ENCODE peak calls at places on chromosomes 3 and 15, in eight cellular contexts. One of them, this sample, is unnamed.

GRCh38 chr3:55615694-55616310 is 128.7 kb upstream of the WNT5A start:
- DNase-seq in mammary epithelial cell: no peak
- DNase-seq in upper lobe of right lung: no peak
- DNase-seq in foreskin fibroblast: no peak
- DNase-seq in AG04450: no peak
- DNase-seq in lower lobe of right lung: no peak
- DNase-seq in neural progenitor cell: peak; percentile 49
- DNase-seq in GM23248: peak; percentile 45
- DNase-seq in this sample: peak; percentile 29

GRCh38 chr15:20346082-20346805 is 195.4 kb downstream of the GOLGA6L6 start:
- DNase-seq in mammary epithelial cell: peak; percentile 11
- DNase-seq in upper lobe of right lung: peak; percentile 70
- DNase-seq in foreskin fibroblast: no peak
- DNase-seq in AG04450: no peak
- DNase-seq in lower lobe of right lung: no peak
- DNase-seq in neural progenitor cell: no peak
- DNase-seq in GM23248: no peak
- DNase-seq in this sample: peak; percentile 22

GRCh38 chr3:17032407-17033034 is 147.8 kb downstream of the PLCL2 start:
- DNase-seq in mammary epithelial cell: no peak
- DNase-seq in upper lobe of right lung: no peak
- DNase-seq in foreskin fibroblast: no peak
- DNase-seq in AG04450: no peak
- DNase-seq in lower lobe of right lung: no peak
- DNase-seq in neural progenitor cell: peak; percentile 46
- DNase-seq in GM23248: peak; percentile 52
- DNase-seq in this sample: no peak

GRCh38 chr3:16319307-16319706 is 54.3 kb downstream of the OXNAD1 start:
- DNase-seq in mammary epithelial cell: no peak
- DNase-seq in upper lobe of right lung: no peak
- DNase-seq in foreskin fibroblast: no peak
- DNase-seq in AG04450: no peak
- DNase-seq in lower lobe of right lung: no peak
- DNase-seq in neural progenitor cell: peak; percentile 62
- DNase-seq in GM23248: no peak
- DNase-seq in this sample: peak; percentile 81

GRCh38 chr15:62994975-62995730 is 47.4 kb upstream of the TPM1 start:
- DNase-seq in mammary epithelial cell: peak; percentile 41
- DNase-seq in upper lobe of right lung: no peak
- DNase-seq in foreskin fibroblast: no peak
- DNase-seq in AG04450: no peak
- DNase-seq in lower lobe of right lung: no peak
- DNase-seq in neural progenitor cell: no peak
- DNase-seq in GM23248: peak; percentile 69
- DNase-seq in this sample: no peak

GRCh38 chr3:178966299-178967183 is 105.1 kb downstream of the ZMAT3 start:
- DNase-seq in mammary epithelial cell: peak; percentile 30
- DNase-seq in upper lobe of right lung: no peak
- DNase-seq in foreskin fibroblast: no peak
- DNase-seq in AG04450: no peak
- DNase-seq in lower lobe of right lung: no peak
- DNase-seq in neural progenitor cell: no peak
- DNase-seq in GM23248: peak; percentile 67
- DNase-seq in this sample: peak; percentile 3

GRCh38 chr15:91129436-91129835 is 29.4 kb downstream of the SV2B start:
- DNase-seq in mammary epithelial cell: no peak
- DNase-seq in upper lobe of right lung: no peak
- DNase-seq in foreskin fibroblast: no peak
- DNase-seq in AG04450: no peak
- DNase-seq in lower lobe of right lung: no peak
- DNase-seq in neural progenitor cell: no peak
- DNase-seq in GM23248: no peak
- DNase-seq in this sample: no peak

GRCh38 chr3:170117134-170117533 is 64.4 kb downstream of the PHC3 start:
- DNase-seq in mammary epithelial cell: peak; percentile 16
- DNase-seq in upper lobe of right lung: no peak
- DNase-seq in foreskin fibroblast: no peak
- DNase-seq in AG04450: no peak
- DNase-seq in lower lobe of right lung: no peak
- DNase-seq in neural progenitor cell: peak; percentile 8
- DNase-seq in GM23248: peak; percentile 38
- DNase-seq in this sample: peak; percentile 6

GRCh38 chr3:173342679-173343078 is 54.9 kb upstream of the NLGN1 start:
- DNase-seq in mammary epithelial cell: no peak
- DNase-seq in upper lobe of right lung: no peak
- DNase-seq in foreskin fibroblast: no peak
- DNase-seq in AG04450: no peak
- DNase-seq in lower lobe of right lung: no peak
- DNase-seq in neural progenitor cell: no peak
- DNase-seq in GM23248: no peak
- DNase-seq in this sample: no peak

GRCh38 chr3:137765310-137766033 is 1.4 kb downstream of the SOX14 start:
- DNase-seq in mammary epithelial cell: no peak
- DNase-seq in upper lobe of right lung: no peak
- DNase-seq in foreskin fibroblast: no peak
- DNase-seq in AG04450: no peak
- DNase-seq in lower lobe of right lung: no peak
- DNase-seq in neural progenitor cell: peak; percentile 46
- DNase-seq in GM23248: no peak
- DNase-seq in this sample: peak; percentile 66

GRCh38 chr3:137763594-137763938 is 549 bp upstream of the SOX14 start:
- DNase-seq in mammary epithelial cell: no peak
- DNase-seq in upper lobe of right lung: no peak
- DNase-seq in foreskin fibroblast: no peak
- DNase-seq in AG04450: no peak
- DNase-seq in lower lobe of right lung: no peak
- DNase-seq in neural progenitor cell: peak; percentile 45
- DNase-seq in GM23248: peak; percentile 10
- DNase-seq in this sample: peak; percentile 70

GRCh38 chr3:137762674-137763593 is 1.2 kb upstream of the SOX14 start:
- DNase-seq in mammary epithelial cell: no peak
- DNase-seq in upper lobe of right lung: no peak
- DNase-seq in foreskin fibroblast: no peak
- DNase-seq in AG04450: no peak
- DNase-seq in lower lobe of right lung: no peak
- DNase-seq in neural progenitor cell: no peak
- DNase-seq in GM23248: no peak
- DNase-seq in this sample: peak; percentile 37

GRCh38 chr3:137764563-137765309 is 621 bp downstream of the SOX14 start:
- DNase-seq in mammary epithelial cell: no peak
- DNase-seq in upper lobe of right lung: no peak
- DNase-seq in foreskin fibroblast: no peak
- DNase-seq in AG04450: no peak
- DNase-seq in lower lobe of right lung: no peak
- DNase-seq in neural progenitor cell: peak; percentile 44
- DNase-seq in GM23248: no peak
- DNase-seq in this sample: peak; percentile 68

GRCh38 chr3:137764001-137764433 is at the start of gene SOX14:
- DNase-seq in mammary epithelial cell: no peak
- DNase-seq in upper lobe of right lung: peak; percentile 85
- DNase-seq in foreskin fibroblast: no peak
- DNase-seq in AG04450: no peak
- DNase-seq in lower lobe of right lung: peak; percentile 72
- DNase-seq in neural progenitor cell: peak; percentile 76
- DNase-seq in GM23248: no peak
- DNase-seq in this sample: peak; percentile 95
- H3K4me3 ChIP-seq in mammary epithelial cell: no peak within 1 kb of the TSS
- H3K4me3 ChIP-seq in upper lobe of right lung: peak within 1 kb of the TSS; percentile 19
- H3K4me3 ChIP-seq in foreskin fibroblast: no peak within 1 kb of the TSS
- H3K4me3 ChIP-seq in AG04450: no peak within 1 kb of the TSS
- H3K4me3 ChIP-seq in lower lobe of right lung: peak within 1 kb of the TSS; percentile 23
- H3K4me3 ChIP-seq in neural progenitor cell: peak within 1 kb of the TSS; percentile 37
- H3K4me3 ChIP-seq in GM23248: no peak within 1 kb of the TSS
- H3K4me3 ChIP-seq in this sample: peak within 1 kb of the TSS; percentile 50

DNA sequence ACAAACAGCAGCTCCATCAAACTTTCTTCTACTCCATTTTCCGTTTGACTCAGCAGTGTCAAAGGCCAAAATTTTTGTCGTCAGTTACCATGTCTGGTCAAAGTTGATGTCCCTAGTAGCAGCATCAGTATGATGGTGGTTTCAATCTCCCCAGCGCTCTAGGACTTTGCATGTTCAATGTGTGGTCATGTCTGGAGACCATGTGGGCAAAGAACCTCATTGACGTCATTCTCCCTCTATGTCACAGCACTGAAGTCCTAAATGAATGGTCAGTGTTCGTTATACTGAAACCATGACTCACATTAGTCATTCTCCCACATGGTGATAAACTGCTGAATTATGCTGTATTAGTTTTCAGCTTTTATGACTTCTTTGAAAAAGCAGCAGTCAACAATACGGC is 23.2 kb downstream of the SHC4 start:
- DNase-seq in mammary epithelial cell: peak; percentile 97
- DNase-seq in upper lobe of right lung: no peak
- DNase-seq in foreskin fibroblast: peak; percentile 97
- DNase-seq in AG04450: peak; percentile 92
- DNase-seq in lower lobe of right lung: no peak
- DNase-seq in neural progenitor cell: no peak
- DNase-seq in GM23248: peak; percentile 96
- DNase-seq in this sample: no peak
- H3K4me3 ChIP-seq in mammary epithelial cell: no peak overlapping the region
- H3K4me3 ChIP-seq in upper lobe of right lung: no peak overlapping the region
- H3K4me3 ChIP-seq in foreskin fibroblast: no peak overlapping the region
- H3K4me3 ChIP-seq in AG04450: no peak overlapping the region
- H3K4me3 ChIP-seq in lower lobe of right lung: no peak overlapping the region
- H3K4me3 ChIP-seq in neural progenitor cell: no peak overlapping the region
- H3K4me3 ChIP-seq in GM23248: peak overlapping the region; percentile 38
- H3K4me3 ChIP-seq in this sample: no peak overlapping the region

DNA sequence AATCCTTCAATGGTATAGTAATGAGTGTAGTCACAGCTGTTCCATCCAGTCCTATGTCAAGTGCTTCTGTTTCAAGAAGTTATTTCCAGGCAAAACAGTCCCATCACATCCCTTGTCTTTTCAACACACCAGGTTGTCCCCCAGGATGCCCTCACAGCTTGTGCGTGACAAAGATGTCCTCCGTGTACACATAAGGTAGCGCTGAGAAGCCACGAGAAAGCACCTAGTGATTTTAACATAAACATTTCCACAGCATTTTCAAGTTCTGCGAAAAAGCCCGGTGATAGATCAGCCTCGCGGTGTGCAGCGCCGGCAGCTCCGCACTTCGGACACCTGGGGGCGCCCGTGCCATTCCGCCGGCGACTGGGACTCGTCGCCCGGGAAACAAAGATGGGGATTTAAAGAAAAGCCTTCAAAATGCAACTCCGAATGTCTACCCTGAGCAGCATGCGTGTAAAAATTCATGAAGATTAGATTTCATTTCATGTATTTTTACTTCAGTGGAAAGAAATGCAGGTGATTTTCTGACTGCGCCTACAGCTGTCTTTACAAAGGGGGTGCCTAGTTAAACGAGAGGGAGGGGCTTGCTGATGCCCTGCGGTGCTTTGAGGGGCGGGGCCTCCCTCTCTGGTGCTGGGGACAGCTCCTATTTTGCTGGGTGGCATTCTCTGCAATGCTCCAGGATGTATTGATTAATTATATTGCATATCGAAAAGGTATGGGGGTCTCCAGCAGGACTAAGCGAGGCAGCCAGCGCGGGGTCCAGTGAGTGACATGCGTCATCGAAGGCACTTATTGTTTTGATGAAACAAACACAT is 49.9 kb downstream of the KY start:
- DNase-seq in mammary epithelial cell: peak; percentile 38
- DNase-seq in upper lobe of right lung: peak; percentile 85
- DNase-seq in foreskin fibroblast: peak; percentile 60
- DNase-seq in AG04450: no peak
- DNase-seq in lower lobe of right lung: peak; percentile 80
- DNase-seq in neural progenitor cell: peak; percentile 92
- DNase-seq in GM23248: peak; percentile 87
- DNase-seq in this sample: peak; percentile 92
- H3K4me3 ChIP-seq in mammary epithelial cell: no peak overlapping the region
- H3K4me3 ChIP-seq in upper lobe of right lung: no peak overlapping the region
- H3K4me3 ChIP-seq in foreskin fibroblast: peak overlapping the region; percentile 24
- H3K4me3 ChIP-seq in AG04450: peak overlapping the region; percentile 23
- H3K4me3 ChIP-seq in lower lobe of right lung: no peak overlapping the region
- H3K4me3 ChIP-seq in neural progenitor cell: peak overlapping the region; percentile 37
- H3K4me3 ChIP-seq in GM23248: peak overlapping the region; percentile 30
- H3K4me3 ChIP-seq in this sample: no peak overlapping the region

DNA sequence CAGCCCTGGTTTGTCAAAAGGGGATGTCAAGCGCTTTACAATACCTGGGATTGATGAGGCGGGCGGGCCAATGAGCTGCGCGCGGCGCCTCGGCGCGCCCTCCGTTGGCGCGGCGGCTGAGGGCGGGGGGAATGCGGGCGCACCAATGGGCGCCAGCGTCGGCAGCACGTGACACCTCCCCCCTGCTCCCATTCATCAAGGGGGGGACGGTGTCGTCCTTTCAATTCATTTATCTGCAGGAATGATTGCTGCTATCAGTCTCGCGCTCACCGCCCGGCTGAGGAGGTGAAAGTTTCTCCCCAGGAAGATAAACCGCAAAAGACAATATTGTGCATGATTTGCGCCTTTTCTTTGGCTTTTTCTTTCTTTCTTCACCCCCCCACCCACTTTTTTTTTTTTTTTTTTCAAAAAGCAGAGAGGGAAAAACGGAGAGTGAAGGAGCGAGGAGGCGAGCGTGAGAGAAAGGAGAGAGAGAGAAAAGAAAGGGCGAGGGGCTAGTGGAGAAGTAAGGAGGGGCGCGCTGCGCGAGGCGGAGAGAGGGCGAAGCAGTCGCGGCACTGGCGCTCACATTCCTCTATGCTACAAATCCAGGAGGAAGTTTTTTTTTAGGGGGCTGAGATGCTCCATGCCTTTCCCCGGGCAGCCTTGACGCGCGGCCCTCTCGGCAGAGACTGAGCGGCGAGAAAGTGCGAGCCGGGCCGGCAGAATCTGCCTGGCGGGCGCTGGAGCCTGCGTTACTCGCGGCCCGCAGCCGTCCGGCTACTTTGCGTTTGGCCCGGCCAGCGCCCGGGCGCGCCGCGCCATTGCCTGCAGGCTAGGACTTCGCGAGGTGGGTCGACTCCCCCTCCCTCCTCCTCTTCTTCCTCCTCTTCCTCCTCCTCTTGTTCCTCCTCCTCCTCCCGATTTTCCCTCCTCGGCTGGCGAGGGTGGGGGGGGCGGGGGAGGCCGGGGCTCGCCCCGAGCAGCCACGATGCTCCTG is at the start of gene ZIC1:
- DNase-seq in mammary epithelial cell: no peak
- DNase-seq in upper lobe of right lung: no peak
- DNase-seq in foreskin fibroblast: no peak
- DNase-seq in AG04450: no peak
- DNase-seq in lower lobe of right lung: no peak
- DNase-seq in neural progenitor cell: peak; percentile 86
- DNase-seq in GM23248: peak; percentile 96
- DNase-seq in this sample: peak; percentile 96
- H3K4me3 ChIP-seq in mammary epithelial cell: no peak within 1 kb of the TSS
- H3K4me3 ChIP-seq in upper lobe of right lung: no peak within 1 kb of the TSS
- H3K4me3 ChIP-seq in foreskin fibroblast: peak within 1 kb of the TSS; percentile 59
- H3K4me3 ChIP-seq in AG04450: no peak within 1 kb of the TSS
- H3K4me3 ChIP-seq in lower lobe of right lung: peak within 1 kb of the TSS; percentile 39
- H3K4me3 ChIP-seq in neural progenitor cell: peak within 1 kb of the TSS; percentile 37
- H3K4me3 ChIP-seq in GM23248: peak within 1 kb of the TSS; percentile 92
- H3K4me3 ChIP-seq in this sample: peak within 1 kb of the TSS; percentile 40

DNA sequence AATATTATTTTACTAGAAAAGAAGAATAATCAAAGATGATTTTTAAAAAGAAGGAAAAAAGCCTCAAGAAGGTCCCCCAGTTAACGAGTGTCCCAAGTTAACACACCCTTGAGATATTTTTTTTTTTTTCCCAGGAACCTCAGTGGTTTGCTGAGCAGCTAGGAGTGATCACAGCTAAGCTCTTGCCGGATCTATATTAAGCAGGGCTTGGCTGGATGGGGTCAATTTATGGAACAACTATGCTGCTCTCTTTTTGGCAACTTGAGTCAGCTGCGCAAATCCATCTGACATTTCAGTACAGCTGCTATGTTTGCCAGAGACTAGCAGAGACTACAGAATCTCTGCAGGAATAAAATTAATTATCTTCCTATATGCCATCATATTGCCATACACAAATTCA is at the start of gene LMOD3:
- DNase-seq in mammary epithelial cell: no peak
- DNase-seq in upper lobe of right lung: no peak
- DNase-seq in foreskin fibroblast: no peak
- DNase-seq in AG04450: no peak
- DNase-seq in lower lobe of right lung: no peak
- DNase-seq in neural progenitor cell: no peak
- DNase-seq in GM23248: no peak
- DNase-seq in this sample: no peak
- H3K4me3 ChIP-seq in mammary epithelial cell: no peak within 1 kb of the TSS
- H3K4me3 ChIP-seq in upper lobe of right lung: no peak within 1 kb of the TSS
- H3K4me3 ChIP-seq in foreskin fibroblast: no peak within 1 kb of the TSS
- H3K4me3 ChIP-seq in AG04450: no peak within 1 kb of the TSS
- H3K4me3 ChIP-seq in lower lobe of right lung: no peak within 1 kb of the TSS
- H3K4me3 ChIP-seq in neural progenitor cell: no peak within 1 kb of the TSS
- H3K4me3 ChIP-seq in GM23248: no peak within 1 kb of the TSS
- H3K4me3 ChIP-seq in this sample: no peak within 1 kb of the TSS

This sample was measured in H7.